ENCODE peak calls at places on chromosomes 7 and 10, in five cellular contexts. One of them, this sample, is unnamed.

GRCh38 chr7:55778631-55779030 is 83.9 kb downstream of the SEPTIN14 start:
- DNase-seq in K562: no peak
- DNase-seq in HepG2: no peak
- DNase-seq in WTC11: no peak
- DNase-seq in H1: no peak
- DNase-seq in this sample: no peak

GRCh38 chr10:104011904-104012303 is 45.0 kb downstream of the SLK start:
- DNase-seq in K562: no peak
- DNase-seq in HepG2: no peak
- DNase-seq in H1: no peak
- DNase-seq in WTC11: no peak
- DNase-seq in this sample: no peak

GRCh38 chr10:48509061-48509772 is 95.7 kb downstream of the ARHGAP22 start:
- DNase-seq in H1: no peak
- DNase-seq in WTC11: no peak
- DNase-seq in K562: no peak
- DNase-seq in HepG2: no peak
- DNase-seq in this sample: no peak

GRCh38 chr7:100483728-100484635 is at the start of gene NYAP1:
- DNase-seq in WTC11: peak
- DNase-seq in H1: no peak
- DNase-seq in K562: peak
- DNase-seq in HepG2: no peak
- DNase-seq in this sample: no peak

GRCh38 chr10:5975641-5976473 is 1.5 kb downstream of the IL15RA start:
- DNase-seq in H1: no peak
- DNase-seq in WTC11: no peak
- DNase-seq in HepG2: no peak
- DNase-seq in K562: peak
- DNase-seq in this sample: peak

GRCh38 chr7:155763721-155764431 is 48.4 kb downstream of the SHH start:
- DNase-seq in WTC11: no peak
- DNase-seq in H1: no peak
- DNase-seq in K562: no peak
- DNase-seq in HepG2: no peak
- DNase-seq in this sample: no peak

GRCh38 chr10:71848325-71849277 is 2.5 kb downstream of the PSAP start:
- DNase-seq in H1: no peak
- DNase-seq in K562: no peak
- DNase-seq in HepG2: peak
- DNase-seq in WTC11: no peak
- DNase-seq in this sample: no peak

GRCh38 chr7:27693794-27694193 is 31.1 kb upstream of the HIBADH start:
- DNase-seq in H1: no peak
- DNase-seq in HepG2: peak
- DNase-seq in WTC11: no peak
- DNase-seq in K562: no peak
- DNase-seq in this sample: no peak

GRCh38 chr10:49737474-49738201 is 24.5 kb downstream of the OGDHL start:
- DNase-seq in HepG2: no peak
- DNase-seq in WTC11: no peak
- DNase-seq in H1: no peak
- DNase-seq in K562: no peak
- DNase-seq in this sample: no peak

DNA sequence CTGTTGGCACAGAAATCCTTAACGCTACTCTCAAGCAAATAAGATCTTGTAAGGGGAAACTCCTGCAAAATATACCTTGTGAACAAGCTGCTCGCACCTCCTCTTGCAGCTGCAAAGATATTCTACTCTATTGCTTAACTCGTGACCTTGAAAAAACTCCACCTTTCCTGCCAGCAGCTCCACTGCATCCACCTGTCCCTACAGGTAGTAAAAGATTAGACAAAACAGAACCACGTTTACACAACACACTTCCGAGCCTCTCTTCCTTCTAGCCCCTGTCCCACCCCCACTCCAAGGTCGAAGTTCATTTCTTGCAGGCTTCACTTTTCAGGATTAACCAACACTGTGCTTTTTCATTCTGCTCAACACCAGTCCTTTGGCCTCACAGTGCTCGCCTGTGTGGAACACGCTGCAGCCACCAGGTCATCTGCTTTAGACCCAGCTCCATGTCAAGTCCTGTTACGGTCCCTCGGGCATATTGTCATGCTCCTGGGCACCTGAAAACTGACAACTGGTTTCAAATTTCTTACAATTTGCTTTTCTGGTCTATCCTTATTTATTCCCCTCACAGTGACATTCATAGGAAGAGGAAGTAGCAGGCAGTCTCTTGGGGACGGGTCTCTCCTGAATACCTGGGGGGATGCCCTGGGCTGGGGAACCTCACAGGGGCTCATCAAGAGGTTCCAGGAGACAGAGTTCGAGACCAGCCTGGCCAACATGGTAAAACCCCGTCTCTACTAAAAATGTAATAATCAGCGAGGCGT is 165.8 kb upstream of the KLF14 start:
- DNase-seq in K562: no peak
- DNase-seq in WTC11: no peak
- DNase-seq in HepG2: peak
- DNase-seq in H1: no peak
- DNase-seq in this sample: no peak
- TF ChIP-seq ATF2 in K562: no peak
- TF ChIP-seq ATF2 in WTC11: no peak
- TF ChIP-seq ATF2 in HepG2: peak
- TF ChIP-seq ATF2 in H1: no peak
- TF ChIP-seq ATF2 in this sample: no peak

GRCh38 chr10:25023278-25023677 is 6.9 kb downstream of the THNSL1 start:
- DNase-seq in H1: no peak
- DNase-seq in K562: no peak
- DNase-seq in HepG2: no peak
- DNase-seq in WTC11: no peak
- DNase-seq in this sample: no peak

GRCh38 chr10:25029519-25029918 is 13.1 kb downstream of the THNSL1 start:
- DNase-seq in K562: no peak
- DNase-seq in H1: no peak
- DNase-seq in WTC11: no peak
- DNase-seq in HepG2: no peak
- DNase-seq in this sample: no peak

GRCh38 chr10:25024528-25024927 is 8.1 kb downstream of the THNSL1 start:
- DNase-seq in K562: no peak
- DNase-seq in HepG2: no peak
- DNase-seq in H1: no peak
- DNase-seq in WTC11: no peak
- DNase-seq in this sample: no peak

GRCh38 chr10:25028711-25029110 is 12.3 kb downstream of the THNSL1 start:
- DNase-seq in HepG2: no peak
- DNase-seq in H1: no peak
- DNase-seq in WTC11: no peak
- DNase-seq in K562: no peak
- DNase-seq in this sample: no peak

DNA sequence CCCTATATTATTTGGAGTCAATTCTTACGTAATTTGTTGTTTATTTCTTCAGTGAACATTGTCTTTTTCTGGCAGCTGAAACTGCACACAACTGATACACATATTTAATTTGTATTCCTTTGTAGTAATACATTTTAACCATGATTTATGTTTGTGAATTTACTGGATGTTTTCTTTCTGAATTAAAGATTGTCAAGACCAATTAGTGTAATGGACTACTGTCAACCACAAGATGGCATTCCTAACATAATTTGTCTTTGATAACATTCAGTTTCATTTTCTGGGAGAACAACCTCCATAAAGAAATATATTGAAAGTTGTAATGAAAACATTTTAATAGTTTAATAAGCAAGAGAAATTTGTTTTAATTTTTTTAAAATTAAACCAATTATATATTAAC is 10.1 kb downstream of the THNSL1 start:
- DNase-seq in H1: no peak
- DNase-seq in K562: no peak
- DNase-seq in WTC11: no peak
- DNase-seq in HepG2: no peak
- DNase-seq in this sample: no peak
- TF ChIP-seq ATF2 in H1: no peak
- TF ChIP-seq ATF2 in K562: no peak
- TF ChIP-seq ATF2 in WTC11: no peak
- TF ChIP-seq ATF2 in HepG2: no peak
- TF ChIP-seq ATF2 in this sample: no peak

DNA sequence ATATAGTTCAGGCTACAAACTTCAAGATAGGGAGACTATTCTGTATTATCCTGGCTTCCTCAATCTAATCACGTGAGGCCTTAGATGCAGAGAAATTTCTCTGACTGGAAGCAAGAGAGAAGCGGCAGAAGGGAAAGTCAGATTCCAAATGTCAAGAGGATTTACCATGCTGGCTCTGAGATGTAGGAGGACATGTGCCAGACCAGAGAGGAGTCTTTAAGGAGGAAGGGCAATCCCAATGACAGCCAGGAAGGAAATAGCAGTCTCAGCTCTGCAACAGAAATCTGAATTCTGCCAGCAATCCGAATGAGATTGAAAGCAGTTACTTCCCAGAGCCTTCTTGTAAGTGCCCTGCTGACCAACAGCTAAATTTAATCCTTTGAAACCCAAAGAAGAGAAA is 57.5 kb downstream of the NUTM2E start:
- DNase-seq in K562: no peak
- DNase-seq in H1: no peak
- DNase-seq in WTC11: no peak
- DNase-seq in HepG2: no peak
- DNase-seq in this sample: no peak
- TF ChIP-seq ATF2 in K562: no peak
- TF ChIP-seq ATF2 in H1: no peak
- TF ChIP-seq ATF2 in WTC11: no peak
- TF ChIP-seq ATF2 in HepG2: no peak
- TF ChIP-seq ATF2 in this sample: no peak

DNA sequence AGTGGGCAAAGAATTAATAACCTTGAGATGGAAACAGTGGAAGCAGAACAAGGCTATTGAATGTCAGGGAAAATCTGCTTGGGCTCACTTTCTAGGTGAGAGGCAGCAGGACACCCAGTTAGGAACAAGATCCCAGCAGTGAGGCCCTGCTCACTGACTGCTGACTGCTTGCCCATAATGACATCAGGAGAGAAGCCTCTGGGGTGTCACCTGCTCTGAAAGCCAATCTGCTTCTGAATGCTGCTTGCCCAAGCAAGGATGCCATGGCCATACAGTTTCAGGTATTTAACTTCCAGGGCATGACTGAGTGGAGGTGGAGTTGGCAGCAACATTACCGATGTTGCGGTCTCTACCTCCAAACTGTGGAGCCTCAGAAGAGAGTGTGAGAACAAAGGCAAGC is 11.7 kb upstream of the WAPL start:
- DNase-seq in H1: no peak
- DNase-seq in WTC11: no peak
- DNase-seq in HepG2: no peak
- DNase-seq in K562: no peak
- DNase-seq in this sample: no peak
- TF ChIP-seq ATF2 in H1: no peak
- TF ChIP-seq ATF2 in WTC11: no peak
- TF ChIP-seq ATF2 in HepG2: no peak
- TF ChIP-seq ATF2 in K562: no peak
- TF ChIP-seq ATF2 in this sample: no peak

GRCh38 chr7:90625562-90625961 is 29.4 kb downstream of the CDK14 start:
- DNase-seq in H1: peak
- DNase-seq in WTC11: peak
- DNase-seq in K562: no peak
- DNase-seq in HepG2: no peak
- DNase-seq in this sample: no peak

GRCh38 chr7:90625051-90625450 is 28.9 kb downstream of the CDK14 start:
- DNase-seq in HepG2: no peak
- DNase-seq in K562: no peak
- DNase-seq in WTC11: no peak
- DNase-seq in H1: no peak
- DNase-seq in this sample: no peak

GRCh38 chr7:90626011-90626410 is 29.9 kb downstream of the CDK14 start:
- DNase-seq in HepG2: no peak
- DNase-seq in H1: no peak
- DNase-seq in WTC11: no peak
- DNase-seq in K562: no peak
- DNase-seq in this sample: no peak

GRCh38 chr7:90631502-90631901 is 35.4 kb downstream of the CDK14 start:
- DNase-seq in H1: no peak
- DNase-seq in WTC11: no peak
- DNase-seq in HepG2: no peak
- DNase-seq in K562: no peak
- DNase-seq in this sample: no peak

GRCh38 chr7:90629306-90629918 is 33.3 kb downstream of the CDK14 start:
- DNase-seq in WTC11: no peak
- DNase-seq in H1: no peak
- DNase-seq in K562: peak
- DNase-seq in HepG2: peak
- DNase-seq in this sample: peak
- TF ChIP-seq ATF2 in WTC11: no peak
- TF ChIP-seq ATF2 in H1: no peak
- TF ChIP-seq ATF2 in K562: no peak
- TF ChIP-seq ATF2 in HepG2: no peak
- TF ChIP-seq ATF2 in this sample: no peak

GRCh38 chr10:91683976-91684375 is 51.1 kb upstream of the PPP1R3C start:
- DNase-seq in HepG2: no peak
- DNase-seq in WTC11: no peak
- DNase-seq in K562: no peak
- DNase-seq in H1: peak
- DNase-seq in this sample: no peak
- TF ChIP-seq ATF2 in HepG2: no peak
- TF ChIP-seq ATF2 in WTC11: no peak
- TF ChIP-seq ATF2 in K562: no peak
- TF ChIP-seq ATF2 in H1: no peak
- TF ChIP-seq ATF2 in this sample: no peak

DNA sequence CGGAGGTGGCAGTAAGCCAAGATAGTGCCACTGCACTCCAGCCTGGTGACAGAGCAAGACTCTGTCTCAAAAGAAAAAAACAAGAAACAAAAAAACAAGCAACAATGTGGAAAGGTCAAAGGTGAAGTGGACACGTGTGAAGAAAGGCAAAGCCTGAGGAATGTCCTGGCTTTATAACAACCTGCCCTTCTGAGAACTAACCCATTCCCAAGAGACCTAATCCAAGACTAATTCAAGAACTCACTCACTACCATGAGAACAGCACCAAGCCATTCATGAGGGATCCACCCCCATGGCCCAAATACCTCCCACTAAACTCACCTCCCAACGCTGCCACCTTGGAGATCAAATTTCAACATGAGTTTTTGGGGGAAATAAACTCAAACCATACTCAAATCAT is 47.5 kb upstream of the KIF5B start:
- DNase-seq in WTC11: no peak
- DNase-seq in K562: no peak
- DNase-seq in HepG2: no peak
- DNase-seq in H1: no peak
- DNase-seq in this sample: no peak
- TF ChIP-seq ATF2 in WTC11: no peak
- TF ChIP-seq ATF2 in K562: no peak
- TF ChIP-seq ATF2 in HepG2: no peak
- TF ChIP-seq ATF2 in H1: no peak
- TF ChIP-seq ATF2 in this sample: no peak

GRCh38 chr7:101563933-101564777 is 64.9 kb downstream of the MYL10 start:
- DNase-seq in WTC11: peak
- DNase-seq in HepG2: no peak
- DNase-seq in H1: no peak
- DNase-seq in K562: peak
- DNase-seq in this sample: no peak
- TF ChIP-seq ATF2 in WTC11: no peak
- TF ChIP-seq ATF2 in HepG2: no peak
- TF ChIP-seq ATF2 in H1: no peak
- TF ChIP-seq ATF2 in K562: no peak
- TF ChIP-seq ATF2 in this sample: no peak